ENCODE peak calls at places on chromosomes 7 and 10, in seven cellular contexts. H, V, O, T, X, K and P are unnamed samples.

GRCh38 chr10:121608669-121609190 is 10.5 kb upstream of the FGFR2 start:
- DNase-seq in H (peak; percentile 26), V (peak; percentile 59), O (peak; percentile 49), T (peak; percentile 28), X (peak; percentile 54), K (no peak), P (no peak)

GRCh38 chr10:76308946-76309529 is 877.6 kb downstream of the LRMDA start:
- DNase-seq in H (no peak), V (no peak), O (no peak), T (no peak), X (no peak), K (no peak), P (no peak)

GRCh38 chr10:1364151-1364910 is 308.1 kb downstream of the WDR37 start:
- DNase-seq in H (no peak), V (no peak), O (no peak), T (no peak), X (no peak), K (no peak), P (no peak)

GRCh38 chr10:117175215-117175900 is 21.9 kb upstream of the KCNK18 start:
- DNase-seq in H (no peak), V (no peak), O (peak; percentile 20), T (peak; percentile 30), X (peak; percentile 50), K (no peak), P (no peak)

GRCh38 chr7:82275342-82275741 is 168.2 kb downstream of the CACNA2D1 start:
- DNase-seq in H (no peak), V (no peak), O (no peak), T (no peak), X (peak; percentile 91), K (no peak), P (no peak)

GRCh38 chr10:71963756-71964668 is at the start of gene CHST3:
- DNase-seq in H (no peak), V (peak; percentile 32), O (peak; percentile 54), T (peak; percentile 22), X (no peak), K (no peak), P (no peak)

GRCh38 chr10:19941206-19941880 is 125.1 kb downstream of the PLXDC2 start:
- DNase-seq in H (no peak), V (no peak), O (no peak), T (no peak), X (no peak), K (no peak), P (no peak)

GRCh38 chr7:46637793-46638735 is 717.0 kb upstream of the IGFBP3 start:
- DNase-seq in H (no peak), V (no peak), O (no peak), T (no peak), X (no peak), K (no peak), P (no peak)

GRCh38 chr7:130850960-130851359 is 117.0 kb upstream of the KLF14 start:
- DNase-seq in H (no peak), V (no peak), O (no peak), T (no peak), X (no peak), K (no peak), P (no peak)

GRCh38 chr10:29860159-29860558 is 199.2 kb downstream of the JCAD start:
- DNase-seq in H (no peak), V (no peak), O (peak; percentile 87), T (no peak), X (no peak), K (peak; percentile 77), P (no peak)

GRCh38 chr7:39741942-39742623 is 118.7 kb downstream of the RALA start:
- DNase-seq in H (peak; percentile 71), V (peak; percentile 33), O (peak; percentile 67), T (peak; percentile 54), X (no peak), K (no peak), P (no peak)

GRCh38 chr7:118902600-118902999 is 678.1 kb downstream of the ANKRD7 start:
- DNase-seq in H (peak; percentile 4), V (no peak), O (peak; percentile 31), T (no peak), X (no peak), K (no peak), P (no peak)

GRCh38 chr10:23432161-23432560 is 6.7 kb upstream of the OTUD1 start:
- DNase-seq in H (no peak), V (no peak), O (peak; percentile 16), T (no peak), X (no peak), K (no peak), P (no peak)

GRCh38 chr10:21173964-21174669 is 277.0 kb upstream of the NEBL start:
- DNase-seq in H (peak; percentile 68), V (peak; percentile 33), O (peak; percentile 83), T (peak; percentile 35), X (peak; percentile 60), K (no peak), P (no peak)

GRCh38 chr7:55018361-55019328 is at the start of gene EGFR:
- DNase-seq in H (no peak), V (peak; percentile 58), O (peak; percentile 80), T (no peak), X (peak; percentile 16), K (no peak), P (peak; percentile 79)

GRCh38 chr7:155710035-155710434 is 65.6 kb downstream of the RBM33 start:
- DNase-seq in H (no peak), V (no peak), O (no peak), T (no peak), X (no peak), K (no peak), P (no peak)

GRCh38 chr10:109743141-109744120 is 179.9 kb downstream of the XPNPEP1 start:
- DNase-seq in H (no peak), V (no peak), O (no peak), T (no peak), X (no peak), K (no peak), P (no peak)

GRCh38 chr7:3043544-3044395 is at the start of gene CARD11:
- DNase-seq in H (peak; percentile 79), V (no peak), O (no peak), T (peak; percentile 56), X (no peak), K (no peak), P (no peak)

GRCh38 chr7:32588657-32589056 is 93.4 kb downstream of the AVL9 start:
- DNase-seq in H (peak; percentile 22), V (no peak), O (peak; percentile 52), T (no peak), X (no peak), K (peak; percentile 41), P (no peak)

GRCh38 chr7:134355925-134356324 is 39.2 kb upstream of the SLC35B4 start:
- DNase-seq in H (no peak), V (no peak), O (peak; percentile 16), T (no peak), X (no peak), K (no peak), P (no peak)

GRCh38 chr10:69100136-69100872 is 12.4 kb downstream of the SRGN start:
- DNase-seq in H (no peak), V (no peak), O (no peak), T (no peak), X (no peak), K (no peak), P (no peak)

GRCh38 chr10:114245128-114245791 is 6.2 kb downstream of the VWA2 start:
- DNase-seq in H (no peak), V (no peak), O (peak; percentile 97), T (no peak), X (no peak), K (no peak), P (no peak)

GRCh38 chr7:20136647-20137046 is 80.5 kb downstream of the MACC1 start:
- DNase-seq in H (no peak), V (no peak), O (no peak), T (no peak), X (no peak), K (no peak), P (no peak)

GRCh38 chr10:97759157-97759980 is 12.4 kb downstream of the SFRP5 start:
- DNase-seq in H (peak; percentile 66), V (peak; percentile 82), O (peak; percentile 27), T (peak; percentile 54), X (peak; percentile 6), K (no peak), P (peak; percentile 59)

GRCh38 chr10:24513155-24513554 is 210.5 kb downstream of the ARHGAP21 start:
- DNase-seq in H (peak; percentile 23), V (no peak), O (peak; percentile 16), T (no peak), X (no peak), K (no peak), P (no peak)

GRCh38 chr7:128872394-128872824 is 9.8 kb downstream of the ATP6V1F start:
- DNase-seq in H (peak; percentile 63), V (no peak), O (no peak), T (no peak), X (no peak), K (no peak), P (no peak)